ENCODE peak calls at places on chromosomes 7 and 10, in ten cellular contexts. Y, M, V, S, C, G, K, J, B and P are unnamed samples.

GRCh38 chr10:36114913-36115312 is 472.8 kb upstream of the FZD8 start:
- DNase-seq in B (peak; percentile 66), S (peak; percentile 97), K (no peak), G (no peak), M (peak; percentile 58), V (peak; percentile 4), Y (no peak), C (no peak), J (peak; percentile 72), P (peak; percentile 56)

GRCh38 chr10:32985781-32986350 is 27.8 kb upstream of the ITGB1 start:
- DNase-seq in S (peak; percentile 87), V (peak; percentile 93), B (peak; percentile 98), M (no peak), C (no peak), K (no peak), J (no peak), G (no peak), Y (no peak), P (no peak)

GRCh38 chr10:103736763-103737162 is 118.6 kb downstream of the SH3PXD2A start:
- DNase-seq in M (no peak), C (no peak), J (no peak), B (peak; percentile 33), Y (peak; percentile 84), V (no peak), G (no peak), K (no peak), S (no peak), P (peak; percentile 88)

GRCh38 chr7:111730476-111731300 is 168.4 kb upstream of the IMMP2L start:
- DNase-seq in B (peak; percentile 58), M (no peak), K (no peak), Y (peak; percentile 66), J (peak; percentile 39), S (peak; percentile 65), V (peak; percentile 60), G (no peak), C (no peak), P (peak; percentile 55)

GRCh38 chr10:37754538-37755323 is 102.7 kb downstream of the ZNF248 start:
- DNase-seq in M (no peak), G (no peak), J (no peak), B (peak; percentile 28), K (no peak), Y (peak; percentile 45), S (peak; percentile 20), V (no peak), C (peak; percentile 45), P (peak; percentile 50)

GRCh38 chr7:122303971-122304603 is 463 bp downstream of the FEZF1 start:
- DNase-seq in V (no peak), Y (peak; percentile 89), J (peak; percentile 57), G (peak; percentile 61), B (no peak), S (no peak), C (no peak), K (no peak), M (no peak), P (no peak)

GRCh38 chr7:7044806-7045205 is 137.5 kb upstream of the C1GALT1 start:
- DNase-seq in C (no peak), G (no peak), J (no peak), Y (no peak), K (no peak), B (no peak), M (no peak), V (no peak), S (no peak), P (no peak)

GRCh38 chr7:151857412-151857811 is 19.5 kb downstream of the PRKAG2 start:
- DNase-seq in Y (no peak), K (no peak), S (no peak), G (peak; percentile 59), B (no peak), J (no peak), M (no peak), V (no peak), C (no peak), P (no peak)

GRCh38 chr10:125773702-125774101 is 1.9 kb downstream of the MMP21 start:
- DNase-seq in V (no peak), C (no peak), G (no peak), K (no peak), J (no peak), B (no peak), M (no peak), S (no peak), Y (no peak), P (no peak)

GRCh38 chr10:118698421-118698820 is 56.3 kb downstream of the CACUL1 start:
- DNase-seq in Y (no peak), C (peak; percentile 21), J (no peak), M (no peak), B (peak; percentile 62), G (peak; percentile 73), V (peak; percentile 33), K (peak; percentile 33), S (peak; percentile 41), P (peak; percentile 59)

DNA sequence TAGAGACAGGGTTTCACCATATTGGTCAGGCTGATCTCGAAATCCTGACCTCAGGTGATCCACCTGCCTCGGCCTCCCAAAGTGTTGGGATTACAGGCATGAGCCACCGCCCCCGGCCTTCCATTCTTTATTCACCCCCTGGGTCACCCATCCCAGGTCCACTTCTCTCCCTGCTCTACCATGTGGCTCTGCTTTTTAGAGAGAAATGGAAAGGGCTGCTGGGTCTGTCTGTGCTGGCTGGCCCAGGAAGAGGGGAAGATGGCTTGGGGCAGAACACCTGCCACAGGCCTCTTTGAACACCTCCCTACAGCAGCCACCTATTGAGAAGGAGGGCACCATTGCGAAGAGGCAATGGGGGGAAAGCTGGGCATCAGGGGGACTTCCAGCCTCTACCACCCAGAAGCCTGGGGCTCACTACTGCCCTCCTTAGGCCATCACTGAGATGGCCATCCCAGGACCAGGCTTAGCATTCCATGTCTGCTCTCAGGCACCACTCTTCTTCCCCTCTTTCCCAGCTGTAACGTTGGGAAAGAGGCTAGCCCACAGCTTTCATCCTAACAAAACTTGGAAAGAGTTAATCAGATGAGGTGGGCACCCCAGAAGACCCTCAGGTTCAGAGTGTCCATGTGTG is 256.3 kb downstream of the GRID1 start:
- DNase-seq in Y (peak; percentile 38), B (no peak), C (no peak), J (no peak), S (no peak), V (no peak), G (peak; percentile 42), M (no peak), K (no peak), P (no peak)
- TF ChIP-seq CTCF in Y (peak; percentile 58), B (no peak), C (no peak), J (peak; percentile 11), S (no peak), V (no peak), G (no peak), M (no peak), K (no peak), P (no peak)

DNA sequence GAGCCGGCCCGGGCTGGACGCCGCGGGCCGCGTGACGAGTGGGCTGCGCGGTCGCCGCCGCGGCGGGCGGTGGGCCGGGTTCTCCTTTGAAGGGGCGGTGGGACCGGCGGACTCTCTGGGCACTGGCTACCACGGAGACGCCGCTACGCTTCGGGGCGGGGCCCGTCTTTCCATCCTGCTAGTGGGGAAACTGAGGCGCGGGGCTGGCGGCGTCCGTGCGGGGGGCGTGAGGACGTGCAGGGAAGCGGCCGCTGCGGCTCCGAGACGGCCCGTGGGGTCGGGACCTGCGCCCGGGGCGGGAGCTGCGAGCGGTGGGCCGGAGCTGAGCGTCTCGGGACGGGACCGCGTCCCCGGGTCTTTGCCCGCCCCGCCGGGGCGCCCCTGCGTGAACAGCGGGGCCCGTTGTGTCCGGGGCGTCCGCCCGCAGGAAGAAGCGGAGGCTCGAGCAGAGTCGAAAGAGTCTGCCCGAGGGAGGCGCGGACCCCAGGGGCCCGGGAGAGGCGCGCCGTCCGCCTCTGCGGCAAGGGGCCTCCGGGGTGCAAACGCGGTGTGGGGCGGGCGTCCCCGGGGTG is 548 bp upstream of the BNIP3 start:
- DNase-seq in C (no peak), S (no peak), G (no peak), J (no peak), Y (no peak), V (no peak), B (no peak), K (no peak), M (no peak), P (no peak)
- H3K4me3 ChIP-seq in C (peak overlapping the region; percentile 42), S (peak overlapping the region; percentile 76), G (peak overlapping the region; percentile 68), J (peak overlapping the region; percentile 84), Y (peak overlapping the region; percentile 56), V (peak overlapping the region; percentile 34), B (peak overlapping the region; percentile 92), K (peak overlapping the region; percentile 84), M (peak overlapping the region; percentile 68), P (peak overlapping the region; percentile 54)

GRCh38 chr10:66778351-66778750 is 147.5 kb upstream of the LRRTM3 start:
- DNase-seq in M (no peak), B (no peak), Y (no peak), G (no peak), S (no peak), K (no peak), C (no peak), V (no peak), J (no peak), P (no peak)
- TF ChIP-seq CTCF in M (no peak), B (no peak), Y (no peak), G (no peak), S (no peak), K (no peak), C (no peak), V (no peak), J (no peak), P (no peak)

DNA sequence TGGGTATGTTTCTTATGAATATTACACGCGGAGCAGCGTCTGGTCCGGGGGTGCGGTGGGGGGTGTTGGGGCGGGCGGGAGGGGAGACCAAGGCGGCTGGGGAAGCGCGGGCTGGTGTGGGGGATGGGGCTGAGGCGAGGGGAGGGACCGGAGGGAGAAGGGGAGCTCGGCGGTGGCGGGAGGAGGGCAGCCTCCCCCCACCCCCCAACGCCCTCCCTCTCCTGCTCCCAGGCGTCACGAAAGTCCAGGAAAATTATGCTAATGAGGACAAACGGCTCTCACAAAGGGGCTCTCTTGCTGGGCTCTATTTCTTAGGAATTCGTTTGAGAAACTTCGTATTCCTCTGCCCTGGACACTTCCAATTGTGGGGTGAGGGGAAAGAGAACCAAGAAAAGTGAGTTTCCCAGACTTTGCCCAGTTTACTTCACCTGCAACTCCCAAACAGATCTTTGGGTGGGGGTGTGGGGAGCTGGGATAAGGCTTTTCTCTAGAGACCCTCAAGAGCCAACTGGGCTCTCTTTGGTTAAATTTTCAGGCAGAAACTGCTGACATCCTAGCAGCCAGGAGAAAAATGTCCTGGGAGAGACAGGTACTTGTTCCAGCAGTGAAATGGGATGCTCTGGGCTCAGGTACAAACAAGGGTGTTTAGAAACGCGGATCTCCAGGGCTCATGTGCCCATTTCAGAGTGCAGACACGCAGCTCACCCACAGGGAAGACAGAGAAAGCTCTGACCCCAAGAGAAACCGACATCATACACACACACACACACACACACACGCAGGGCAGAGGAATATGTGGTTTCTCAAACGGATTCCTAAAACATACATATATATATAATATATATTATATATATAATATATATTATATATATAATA is 11.7 kb upstream of the HOXA2 start:
- DNase-seq in V (peak; percentile 64), J (no peak), M (no peak), G (no peak), C (peak; percentile 64), S (peak; percentile 66), B (no peak), K (no peak), Y (no peak), P (no peak)
- H3K4me3 ChIP-seq in V (peak overlapping the region; percentile 72), J (peak overlapping the region; percentile 20), M (peak overlapping the region; percentile 84), G (peak overlapping the region; percentile 42), C (peak overlapping the region; percentile 11), S (peak overlapping the region; percentile 78), B (no peak overlapping the region), K (peak overlapping the region; percentile 70), Y (no peak overlapping the region), P (peak overlapping the region; percentile 51)

DNA sequence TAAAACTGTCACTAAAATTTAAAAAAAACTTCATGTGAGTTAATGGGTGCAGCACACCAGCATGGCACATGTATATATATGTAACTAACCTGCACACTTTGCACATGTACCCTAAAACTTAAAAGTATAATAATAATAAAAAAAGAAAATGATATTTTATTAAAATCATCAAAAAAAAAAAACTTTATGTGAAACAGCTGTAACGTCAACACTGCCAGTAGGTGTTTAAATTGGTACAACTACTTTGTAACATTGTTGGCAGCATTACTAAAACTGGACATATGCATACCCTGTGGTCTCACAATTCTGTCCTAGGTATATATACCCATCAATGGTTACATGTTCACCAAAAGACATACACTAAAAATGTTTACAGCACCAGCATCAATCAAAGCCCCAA is 82.1 kb downstream of the NDUFB2 start:
- DNase-seq in S (no peak), K (no peak), C (no peak), Y (no peak), M (no peak), G (no peak), J (no peak), V (no peak), B (no peak), P (no peak)
- TF ChIP-seq CTCF in S (no peak), K (no peak), C (no peak), Y (no peak), M (no peak), G (no peak), J (no peak), V (no peak), B (no peak), P (no peak)